ENCODE peak calls at places on chromosomes 13 and 19, in five cellular contexts. N is neural progenitor cell, P is heart right ventricle, K is left ventricle myocardium inferior, R is fibroblast of the aortic adventitia. X is an unnamed sample.

GRCh38 chr19:39327990-39328705 is 7.5 kb upstream of the LRFN1 start:
- DNase-seq in P (peak), K (peak), R (peak), N (peak), X (peak)

GRCh38 chr13:43805681-43806128 is 18.9 kb upstream of the ENOX1 start:
- DNase-seq in R (no peak), P (no peak), N (no peak), K (no peak), X (no peak)

GRCh38 chr13:108026671-108027410 is 188.5 kb downstream of the LIG4 start:
- DNase-seq in R (no peak), P (no peak), N (no peak), K (no peak), X (no peak)

GRCh38 chr19:2053601-2054389 is 2.8 kb upstream of the MKNK2 start:
- DNase-seq in N (no peak), R (peak), P (peak), K (peak), X (no peak)

GRCh38 chr13:30256713-30257432 is 50.5 kb downstream of the KATNAL1 start:
- DNase-seq in P (no peak), R (peak), N (no peak), K (no peak), X (no peak)

GRCh38 chr19:10505583-10506229 is 2.5 kb upstream of the KEAP1 start:
- DNase-seq in R (peak), P (peak), K (peak), N (peak), X (peak)

GRCh38 chr19:31112158-31112557 is 237.1 kb downstream of the TSHZ3 start:
- DNase-seq in P (no peak), K (no peak), R (no peak), N (no peak), X (no peak)

GRCh38 chr13:73556902-73557301 is 498.1 kb downstream of the KLF5 start:
- DNase-seq in K (no peak), R (no peak), N (no peak), P (no peak), X (no peak)

GRCh38 chr19:11165486-11166030 is 10.0 kb upstream of the SPC24 start:
- DNase-seq in P (no peak), R (peak), N (no peak), K (no peak), X (no peak)

GRCh38 chr13:109610517-109610916 is 175.9 kb downstream of the IRS2 start:
- DNase-seq in R (no peak), N (peak), K (peak), P (peak), X (peak)
- TF ChIP-seq CTCF in R (peak), N (peak), K (peak), P (peak), X (no peak)

GRCh38 chr19:35510626-35510964 is 2.9 kb downstream of the DMKN start:
- DNase-seq in P (no peak), K (no peak), N (no peak), R (no peak), X (no peak)
- TF ChIP-seq CTCF in P (no peak), K (peak), N (no peak), R (no peak), X (no peak)

DNA sequence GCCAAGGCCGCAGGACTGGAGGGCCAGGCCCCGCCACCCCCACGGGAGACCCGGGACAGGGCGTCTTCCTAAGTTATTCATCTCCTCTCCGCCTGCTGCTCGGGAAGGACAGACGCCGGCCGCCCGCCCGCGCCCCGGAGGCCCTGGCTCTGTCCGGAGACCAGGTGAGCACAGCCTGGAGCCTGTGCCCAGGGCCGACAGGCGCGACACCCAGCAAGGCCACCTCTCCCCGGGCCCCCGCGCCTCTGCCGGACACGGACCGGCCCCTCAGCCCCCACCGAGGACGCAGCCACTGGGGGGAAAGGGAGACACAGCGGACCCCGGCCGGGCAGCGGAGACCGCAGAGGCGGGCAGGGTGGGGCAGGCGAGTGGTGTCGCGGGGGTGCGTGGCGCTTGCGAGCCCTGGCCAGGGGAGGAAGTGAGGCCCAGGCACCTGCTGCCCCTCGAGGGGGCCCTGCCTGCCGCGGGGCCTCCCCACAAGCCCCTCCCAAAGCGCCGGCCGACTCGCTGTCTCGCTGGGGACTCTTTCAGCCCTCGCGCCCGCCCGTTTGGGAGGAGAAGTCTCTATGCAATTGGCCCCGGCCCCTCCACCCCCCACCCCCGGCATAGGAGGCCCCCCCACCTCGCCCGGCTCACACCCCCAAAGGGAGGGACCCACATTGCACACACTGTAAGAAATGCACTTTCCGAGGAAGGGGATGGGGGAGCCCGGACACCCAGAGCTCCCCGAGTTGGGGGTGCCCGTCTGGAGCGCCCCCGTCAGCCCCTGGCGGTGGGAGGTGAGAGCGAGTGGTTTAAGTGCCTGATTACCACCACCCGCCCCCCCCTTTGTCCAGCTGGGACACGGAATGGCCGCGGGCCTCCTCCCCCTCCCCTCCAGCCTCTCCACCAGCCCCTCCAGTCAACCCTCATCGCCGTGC is 17.0 kb downstream of the SMIM24 start:
- DNase-seq in N (peak), R (no peak), P (no peak), K (no peak), X (peak)
- TF ChIP-seq CTCF in N (peak), R (no peak), P (no peak), K (no peak), X (no peak)

DNA sequence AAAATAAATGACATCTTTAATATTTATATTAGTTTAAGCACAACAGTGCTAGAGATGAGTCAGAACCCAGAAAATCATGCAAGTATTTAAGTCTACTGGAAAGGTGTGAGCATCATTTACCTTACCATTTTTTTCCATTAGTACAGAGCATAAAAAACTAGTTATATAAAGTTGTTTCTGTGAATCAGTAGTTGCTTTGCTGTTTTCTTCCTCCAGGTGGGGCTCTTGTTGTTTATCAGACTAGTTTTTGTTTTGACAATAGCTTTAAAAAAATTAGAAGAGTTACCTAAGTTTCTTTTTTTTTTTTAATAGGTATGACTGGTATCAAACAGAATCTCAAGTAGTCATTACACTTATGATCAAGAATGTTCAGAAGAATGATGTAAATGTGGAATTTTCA is 12.7 kb downstream of the SUGT1 start:
- DNase-seq in K (no peak), R (peak), N (peak), P (no peak), X (no peak)
- TF ChIP-seq CTCF in K (peak), R (peak), N (peak), P (peak), X (peak)

GRCh38 chr19:28641395-28641794 is 571.6 kb downstream of the UQCRFS1 start:
- DNase-seq in K (no peak), R (no peak), P (no peak), N (no peak), X (no peak)
- TF ChIP-seq CTCF in K (no peak), R (no peak), P (no peak), N (peak), X (no peak)

DNA sequence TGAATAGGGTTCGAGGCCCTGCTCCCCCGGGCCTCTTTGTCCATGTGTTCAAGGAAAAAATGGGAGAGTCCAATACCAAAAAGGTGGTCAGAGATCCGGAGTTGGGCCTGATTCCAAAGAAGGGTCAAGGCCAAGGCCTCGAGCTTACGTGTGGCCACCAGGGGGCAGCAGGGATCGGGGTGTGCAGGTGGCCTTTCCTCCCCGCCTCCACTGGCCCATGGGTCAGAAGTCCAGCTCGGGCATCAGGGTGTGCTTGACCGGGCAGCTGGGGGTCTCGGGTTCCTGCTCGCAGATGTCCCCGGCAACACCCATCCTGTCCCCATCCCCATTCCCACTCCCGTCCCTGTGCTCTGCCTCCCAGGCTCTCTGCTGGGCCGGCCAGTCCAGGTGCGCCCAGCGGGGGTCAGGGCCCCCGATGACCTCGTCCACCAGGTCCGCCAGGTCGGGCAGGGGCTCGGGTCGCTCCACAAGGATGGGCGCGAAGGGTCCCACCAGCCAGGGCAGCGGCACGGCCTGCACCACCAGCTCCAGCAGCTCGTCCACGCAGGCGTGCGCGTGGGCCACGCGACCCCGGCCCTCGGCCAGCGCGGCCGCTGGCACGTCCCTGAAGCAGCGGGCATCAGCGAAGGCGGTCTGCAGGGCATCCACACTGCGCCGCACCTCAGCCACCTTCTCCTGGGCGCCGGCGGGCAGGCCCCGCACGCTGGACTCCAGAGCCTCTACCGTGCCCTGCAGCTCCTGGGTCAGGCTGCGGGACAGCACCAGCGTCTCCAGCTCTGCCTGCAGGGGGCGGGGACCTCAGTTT is 5.2 kb upstream of the PLIN4 start:
- DNase-seq in K (peak), R (peak), P (no peak), N (peak), X (peak)
- TF ChIP-seq CTCF in K (peak), R (peak), P (peak), N (peak), X (peak)

GRCh38 chr19:708154-709141 is at the start of gene PALM:
- DNase-seq in P (no peak), N (peak), R (no peak), K (peak), X (peak)
- TF ChIP-seq CTCF in P (peak), N (peak), R (no peak), K (peak), X (no peak)

DNA sequence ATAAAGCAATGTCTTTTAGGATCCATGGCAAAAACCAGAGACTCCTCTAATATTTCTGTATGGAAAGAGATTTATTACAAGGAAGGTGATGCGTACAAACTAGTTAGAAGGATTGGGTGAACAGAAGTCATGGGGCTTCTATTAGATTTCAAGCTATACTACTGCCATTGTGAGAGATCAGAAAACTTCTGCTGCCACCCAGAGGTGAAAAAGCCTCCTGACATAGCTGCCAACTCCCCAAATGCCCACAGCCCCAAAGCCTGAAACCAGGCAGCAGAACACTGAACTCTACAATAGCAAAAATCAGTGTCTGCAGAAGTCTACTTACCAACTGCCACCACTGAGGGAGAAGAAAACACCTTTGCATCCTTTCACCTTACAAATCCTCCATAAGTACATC is 379.0 kb upstream of the MIR17HG start:
- DNase-seq in P (no peak), K (no peak), N (peak), R (no peak), X (peak)
- TF ChIP-seq CTCF in P (peak), K (peak), N (peak), R (no peak), X (peak)